ENCODE peak calls at places on chromosome X, in five cellular contexts. L is putamen; F is CD4-positive, alpha-beta T cell; T is activated CD4-positive, alpha-beta T cell treated with anti-CD3 and anti-CD28 coated beads, Interleukin-2, amount 50 U/mL, for 24 hours; B is foreskin fibroblast. M is an unnamed sample.

GRCh38 chrX:107710617-107711391 is 64.8 kb downstream of the TSC22D3 start:
- DNase-seq in T (peak; percentile 69), F (peak; percentile 67), B (peak; percentile 87), L (no peak), M (peak; percentile 74)

GRCh38 chrX:57641338-57641737 is 38.7 kb downstream of the NLRP2B start:
- DNase-seq in L (no peak), T (no peak), F (no peak), B (no peak), M (no peak)

GRCh38 chrX:71282514-71283408 is 674 bp upstream of the NONO start:
- DNase-seq in B (no peak), L (no peak), T (peak; percentile 49), F (peak; percentile 62), M (no peak)

GRCh38 chrX:68196939-68197791 is 236.1 kb downstream of the OPHN1 start:
- DNase-seq in L (peak; percentile 51), T (peak; percentile 11), F (no peak), B (no peak), M (peak; percentile 53)

GRCh38 chrX:125998432-125998831 is 167.7 kb downstream of the DCAF12L2 start:
- DNase-seq in F (no peak), B (no peak), T (no peak), L (no peak), M (no peak)

GRCh38 chrX:70398899-70399298 is 24.2 kb upstream of the GDPD2 start:
- DNase-seq in T (no peak), F (peak; percentile 28), B (peak; percentile 18), L (no peak), M (no peak)

GRCh38 chrX:1389993-1390285 is 2.0 kb downstream of the SLC25A6 start:
- DNase-seq in T (no peak), B (no peak), L (no peak), F (no peak), M (no peak)

GRCh38 chrX:139044680-139045079 is 333.2 kb upstream of the FGF13 start:
- DNase-seq in B (no peak), L (no peak), T (no peak), F (no peak), M (no peak)

GRCh38 chrX:11655282-11655985 is 10.3 kb downstream of the ARHGAP6 start:
- DNase-seq in L (no peak), B (no peak), F (no peak), T (no peak), M (no peak)

GRCh38 chrX:13194291-13195103 is 125.4 kb downstream of the ATXN3L start:
- DNase-seq in L (no peak), F (no peak), B (no peak), T (no peak), M (no peak)

GRCh38 chrX:150873616-150874015 is 24.9 kb downstream of the CD99L2 start:
- DNase-seq in L (no peak), B (no peak), T (no peak), F (no peak), M (no peak)

GRCh38 chrX:101452051-101452450 is 33.2 kb upstream of the ARMCX4 start:
- DNase-seq in B (no peak), F (no peak), T (no peak), L (no peak), M (no peak)

GRCh38 chrX:19549838-19550237 is 34.5 kb upstream of the MAP3K15 start:
- DNase-seq in F (no peak), T (no peak), B (no peak), L (no peak), M (no peak)

GRCh38 chrX:64394059-64394873 is 986 bp downstream of the MTMR8 start:
- DNase-seq in B (no peak), F (no peak), T (no peak), L (no peak), M (no peak)

GRCh38 chrX:55695227-55696018 is 22.1 kb upstream of the RRAGB start:
- DNase-seq in F (peak; percentile 14), T (no peak), B (no peak), L (no peak), M (no peak)

GRCh38 chrX:1681439-1681838 is 66.6 kb downstream of the ASMT start:
- DNase-seq in L (no peak), F (no peak), B (no peak), T (no peak), M (no peak)

GRCh38 chrX:133654801-133655200 is 239.5 kb upstream of the GPC4 start:
- DNase-seq in L (no peak), F (no peak), T (no peak), B (no peak), M (no peak)

GRCh38 chrX:106928227-106928626 is 8.0 kb downstream of the CLDN2 start:
- DNase-seq in L (no peak), F (no peak), B (no peak), T (no peak), M (no peak)

GRCh38 chrX:153685179-153685536 is 2.6 kb upstream of the SLC6A8 start:
- DNase-seq in T (no peak), B (no peak), L (no peak), F (no peak), M (no peak)

GRCh38 chrX:115940888-115941332 is 229.6 kb upstream of the AGTR2 start:
- DNase-seq in L (peak; percentile 80), T (no peak), F (no peak), B (no peak), M (peak; percentile 62)

GRCh38 chrX:128518508-128518907 is 466.3 kb upstream of the ACTRT1 start:
- DNase-seq in F (no peak), L (no peak), B (no peak), T (no peak), M (no peak)

GRCh38 chrX:39633293-39633692 is 464.5 kb downstream of the BCOR start:
- DNase-seq in F (no peak), T (no peak), B (no peak), L (no peak), M (no peak)

GRCh38 chrX:35101901-35102300 is 159.3 kb downstream of the FAM47B start:
- DNase-seq in L (no peak), F (no peak), B (no peak), T (no peak), M (no peak)

GRCh38 chrX:9476810-9477575 is 12.1 kb downstream of the TBL1X start:
- DNase-seq in T (no peak), F (no peak), B (no peak), L (no peak), M (no peak)

GRCh38 chrX:46758163-46758955 is 559 bp downstream of the SLC9A7 start:
- DNase-seq in T (peak; percentile 3), F (no peak), B (peak; percentile 6), L (no peak), M (no peak)

GRCh38 chrX:151974336-151975227 is at the start of gene GABRE:
- DNase-seq in L (no peak), T (no peak), F (no peak), B (peak; percentile 29), M (peak; percentile 71)

GRCh38 chrX:117743469-117744251 is 372.9 kb downstream of the KLHL13 start:
- DNase-seq in L (no peak), T (no peak), B (no peak), F (no peak), M (peak; percentile 4)

GRCh38 chrX:135424469-135424868 is 2.7 kb downstream of the SMIM10L2A start:
- DNase-seq in T (no peak), F (no peak), L (no peak), B (no peak), M (no peak)

GRCh38 chrX:109840585-109840984 is 107.5 kb upstream of the ACSL4 start:
- DNase-seq in F (no peak), B (peak; percentile 79), L (peak; percentile 51), T (peak; percentile 10), M (peak; percentile 63)

GRCh38 chrX:130393451-130394074 is 8.1 kb upstream of the GPR119 start:
- DNase-seq in B (peak; percentile 32), F (no peak), T (no peak), L (peak; percentile 65), M (peak; percentile 73)

GRCh38 chrX:53440631-53441517 is 6.7 kb upstream of the HSD17B10 start:
- DNase-seq in B (peak; percentile 56), F (no peak), T (no peak), L (no peak), M (peak; percentile 64)

GRCh38 chrX:13373807-13374187 is 53.9 kb upstream of the ATXN3L start:
- DNase-seq in B (peak; percentile 38), L (no peak), F (no peak), T (no peak), M (peak; percentile 66)